ENCODE peak calls at places on chromosome 10, in nine cellular contexts. One of them, this sample, is unnamed.

GRCh38 chr10:594584-595270 is 94.7 kb downstream of the DIP2C start:
- DNase-seq in memory B cell: no peak
- DNase-seq in T-helper 2 cell: no peak
- DNase-seq in heart right ventricle: no peak
- DNase-seq in NCI-H748 treated with DMSO at 0.1 percent for 48 hours: no peak
- DNase-seq in iPS-NIHi11: no peak
- DNase-seq in iris pigment epithelial cell: no peak
- DNase-seq in non-pigmented ciliary epithelial cell: no peak
- DNase-seq in amniotic epithelial cell: no peak
- DNase-seq in this sample: no peak

GRCh38 chr10:124378271-124378670 is 40.5 kb downstream of the OAT start:
- DNase-seq in memory B cell: no peak
- DNase-seq in T-helper 2 cell: no peak
- DNase-seq in heart right ventricle: no peak
- DNase-seq in NCI-H748 treated with DMSO at 0.1 percent for 48 hours: no peak
- DNase-seq in iPS-NIHi11: no peak
- DNase-seq in iris pigment epithelial cell: no peak
- DNase-seq in non-pigmented ciliary epithelial cell: no peak
- DNase-seq in amniotic epithelial cell: no peak
- DNase-seq in this sample: no peak

GRCh38 chr10:43959364-43959763 is 310.7 kb upstream of the ZNF32 start:
- DNase-seq in memory B cell: no peak
- DNase-seq in T-helper 2 cell: no peak
- DNase-seq in heart right ventricle: no peak
- DNase-seq in NCI-H748 treated with DMSO at 0.1 percent for 48 hours: no peak
- DNase-seq in iPS-NIHi11: no peak
- DNase-seq in iris pigment epithelial cell: no peak
- DNase-seq in non-pigmented ciliary epithelial cell: no peak
- DNase-seq in amniotic epithelial cell: no peak
- DNase-seq in this sample: no peak

GRCh38 chr10:1395025-1395981 is 339.1 kb downstream of the WDR37 start:
- DNase-seq in memory B cell: no peak
- DNase-seq in T-helper 2 cell: no peak
- DNase-seq in heart right ventricle: no peak
- DNase-seq in NCI-H748 treated with DMSO at 0.1 percent for 48 hours: no peak
- DNase-seq in iPS-NIHi11: no peak
- DNase-seq in iris pigment epithelial cell: no peak
- DNase-seq in non-pigmented ciliary epithelial cell: no peak
- DNase-seq in amniotic epithelial cell: no peak
- DNase-seq in this sample: peak

GRCh38 chr10:88991161-88991899 is 732 bp downstream of the FAS start:
- DNase-seq in memory B cell: no peak
- DNase-seq in T-helper 2 cell: peak
- DNase-seq in heart right ventricle: peak
- DNase-seq in NCI-H748 treated with DMSO at 0.1 percent for 48 hours: no peak
- DNase-seq in iPS-NIHi11: peak
- DNase-seq in iris pigment epithelial cell: peak
- DNase-seq in non-pigmented ciliary epithelial cell: no peak
- DNase-seq in amniotic epithelial cell: peak
- DNase-seq in this sample: peak

GRCh38 chr10:32084484-32084883 is 28.3 kb upstream of the KIF5B start:
- DNase-seq in memory B cell: no peak
- DNase-seq in T-helper 2 cell: no peak
- DNase-seq in heart right ventricle: peak
- DNase-seq in NCI-H748 treated with DMSO at 0.1 percent for 48 hours: no peak
- DNase-seq in iPS-NIHi11: no peak
- DNase-seq in iris pigment epithelial cell: no peak
- DNase-seq in non-pigmented ciliary epithelial cell: no peak
- DNase-seq in amniotic epithelial cell: no peak
- DNase-seq in this sample: no peak

GRCh38 chr10:72044417-72045041 is 43.8 kb downstream of the SPOCK2 start:
- DNase-seq in memory B cell: no peak
- DNase-seq in T-helper 2 cell: no peak
- DNase-seq in heart right ventricle: no peak
- DNase-seq in NCI-H748 treated with DMSO at 0.1 percent for 48 hours: no peak
- DNase-seq in iPS-NIHi11: no peak
- DNase-seq in iris pigment epithelial cell: no peak
- DNase-seq in non-pigmented ciliary epithelial cell: no peak
- DNase-seq in amniotic epithelial cell: peak
- DNase-seq in this sample: no peak

GRCh38 chr10:114077347-114077746 is 33.7 kb downstream of the ADRB1 start:
- DNase-seq in memory B cell: no peak
- DNase-seq in T-helper 2 cell: no peak
- DNase-seq in heart right ventricle: no peak
- DNase-seq in NCI-H748 treated with DMSO at 0.1 percent for 48 hours: no peak
- DNase-seq in iPS-NIHi11: no peak
- DNase-seq in iris pigment epithelial cell: no peak
- DNase-seq in non-pigmented ciliary epithelial cell: no peak
- DNase-seq in amniotic epithelial cell: no peak
- DNase-seq in this sample: no peak

GRCh38 chr10:30178565-30178964 is 119.2 kb upstream of the JCAD start:
- DNase-seq in memory B cell: no peak
- DNase-seq in T-helper 2 cell: no peak
- DNase-seq in heart right ventricle: no peak
- DNase-seq in NCI-H748 treated with DMSO at 0.1 percent for 48 hours: no peak
- DNase-seq in iPS-NIHi11: no peak
- DNase-seq in iris pigment epithelial cell: peak
- DNase-seq in non-pigmented ciliary epithelial cell: no peak
- DNase-seq in amniotic epithelial cell: peak
- DNase-seq in this sample: no peak

GRCh38 chr10:46559231-46559671 is 2.8 kb upstream of the GPRIN2 start:
- DNase-seq in memory B cell: peak
- DNase-seq in T-helper 2 cell: no peak
- DNase-seq in heart right ventricle: no peak
- DNase-seq in NCI-H748 treated with DMSO at 0.1 percent for 48 hours: no peak
- DNase-seq in iPS-NIHi11: no peak
- DNase-seq in iris pigment epithelial cell: no peak
- DNase-seq in non-pigmented ciliary epithelial cell: no peak
- DNase-seq in amniotic epithelial cell: no peak
- DNase-seq in this sample: peak

GRCh38 chr10:59580257-59580863 is 129.3 kb downstream of the SLC16A9 start:
- DNase-seq in memory B cell: no peak
- DNase-seq in T-helper 2 cell: no peak
- DNase-seq in heart right ventricle: no peak
- DNase-seq in NCI-H748 treated with DMSO at 0.1 percent for 48 hours: peak
- DNase-seq in iPS-NIHi11: peak
- DNase-seq in iris pigment epithelial cell: peak
- DNase-seq in non-pigmented ciliary epithelial cell: peak
- DNase-seq in amniotic epithelial cell: peak
- DNase-seq in this sample: no peak

GRCh38 chr10:124560377-124560776 is 98.8 kb downstream of the LHPP start:
- DNase-seq in memory B cell: no peak
- DNase-seq in T-helper 2 cell: no peak
- DNase-seq in heart right ventricle: peak
- DNase-seq in NCI-H748 treated with DMSO at 0.1 percent for 48 hours: no peak
- DNase-seq in iPS-NIHi11: no peak
- DNase-seq in iris pigment epithelial cell: peak
- DNase-seq in non-pigmented ciliary epithelial cell: peak
- DNase-seq in amniotic epithelial cell: peak
- DNase-seq in this sample: no peak

GRCh38 chr10:58107506-58107905 is 160.2 kb downstream of the IPMK start:
- DNase-seq in memory B cell: no peak
- DNase-seq in T-helper 2 cell: no peak
- DNase-seq in heart right ventricle: no peak
- DNase-seq in NCI-H748 treated with DMSO at 0.1 percent for 48 hours: no peak
- DNase-seq in iPS-NIHi11: no peak
- DNase-seq in iris pigment epithelial cell: peak
- DNase-seq in non-pigmented ciliary epithelial cell: peak
- DNase-seq in amniotic epithelial cell: peak
- DNase-seq in this sample: no peak

GRCh38 chr10:84820121-84820520 is 491.7 kb downstream of the CCSER2 start:
- DNase-seq in memory B cell: no peak
- DNase-seq in T-helper 2 cell: no peak
- DNase-seq in heart right ventricle: no peak
- DNase-seq in NCI-H748 treated with DMSO at 0.1 percent for 48 hours: peak
- DNase-seq in iPS-NIHi11: no peak
- DNase-seq in iris pigment epithelial cell: no peak
- DNase-seq in non-pigmented ciliary epithelial cell: no peak
- DNase-seq in amniotic epithelial cell: no peak
- DNase-seq in this sample: no peak

GRCh38 chr10:33277135-33277536 is 57.3 kb downstream of the NRP1 start:
- DNase-seq in memory B cell: no peak
- DNase-seq in T-helper 2 cell: no peak
- DNase-seq in heart right ventricle: peak
- DNase-seq in NCI-H748 treated with DMSO at 0.1 percent for 48 hours: no peak
- DNase-seq in iPS-NIHi11: no peak
- DNase-seq in iris pigment epithelial cell: no peak
- DNase-seq in non-pigmented ciliary epithelial cell: no peak
- DNase-seq in amniotic epithelial cell: no peak
- DNase-seq in this sample: no peak

GRCh38 chr10:34615770-34616169 is 199.3 kb downstream of the PARD3 start:
- DNase-seq in memory B cell: no peak
- DNase-seq in T-helper 2 cell: no peak
- DNase-seq in heart right ventricle: no peak
- DNase-seq in NCI-H748 treated with DMSO at 0.1 percent for 48 hours: no peak
- DNase-seq in iPS-NIHi11: no peak
- DNase-seq in iris pigment epithelial cell: no peak
- DNase-seq in non-pigmented ciliary epithelial cell: no peak
- DNase-seq in amniotic epithelial cell: no peak
- DNase-seq in this sample: no peak

GRCh38 chr10:93600861-93601773 is at the start of gene RBP4:
- DNase-seq in memory B cell: no peak
- DNase-seq in T-helper 2 cell: no peak
- DNase-seq in heart right ventricle: no peak
- DNase-seq in NCI-H748 treated with DMSO at 0.1 percent for 48 hours: no peak
- DNase-seq in iPS-NIHi11: peak
- DNase-seq in iris pigment epithelial cell: peak
- DNase-seq in non-pigmented ciliary epithelial cell: no peak
- DNase-seq in amniotic epithelial cell: peak
- DNase-seq in this sample: no peak

GRCh38 chr10:122854648-122855047 is 9.0 kb upstream of the CUZD1 start:
- DNase-seq in memory B cell: no peak
- DNase-seq in T-helper 2 cell: no peak
- DNase-seq in heart right ventricle: no peak
- DNase-seq in NCI-H748 treated with DMSO at 0.1 percent for 48 hours: no peak
- DNase-seq in iPS-NIHi11: no peak
- DNase-seq in iris pigment epithelial cell: peak
- DNase-seq in non-pigmented ciliary epithelial cell: peak
- DNase-seq in amniotic epithelial cell: peak
- DNase-seq in this sample: no peak

GRCh38 chr10:86291616-86292340 is 74.8 kb downstream of the GRID1 start:
- DNase-seq in memory B cell: no peak
- DNase-seq in T-helper 2 cell: no peak
- DNase-seq in heart right ventricle: no peak
- DNase-seq in NCI-H748 treated with DMSO at 0.1 percent for 48 hours: no peak
- DNase-seq in iPS-NIHi11: peak
- DNase-seq in iris pigment epithelial cell: no peak
- DNase-seq in non-pigmented ciliary epithelial cell: no peak
- DNase-seq in amniotic epithelial cell: no peak
- DNase-seq in this sample: peak

GRCh38 chr10:14032406-14032998 is 298.2 kb downstream of the FRMD4A start:
- DNase-seq in memory B cell: peak
- DNase-seq in T-helper 2 cell: peak
- DNase-seq in heart right ventricle: no peak
- DNase-seq in NCI-H748 treated with DMSO at 0.1 percent for 48 hours: no peak
- DNase-seq in iPS-NIHi11: peak
- DNase-seq in iris pigment epithelial cell: no peak
- DNase-seq in non-pigmented ciliary epithelial cell: no peak
- DNase-seq in amniotic epithelial cell: peak
- DNase-seq in this sample: no peak

GRCh38 chr10:22670796-22671195 is 43.6 kb downstream of the PIP4K2A start:
- DNase-seq in memory B cell: no peak
- DNase-seq in T-helper 2 cell: no peak
- DNase-seq in heart right ventricle: no peak
- DNase-seq in NCI-H748 treated with DMSO at 0.1 percent for 48 hours: no peak
- DNase-seq in iPS-NIHi11: no peak
- DNase-seq in iris pigment epithelial cell: no peak
- DNase-seq in non-pigmented ciliary epithelial cell: no peak
- DNase-seq in amniotic epithelial cell: no peak
- DNase-seq in this sample: no peak

GRCh38 chr10:60238408-60239100 is 151.1 kb downstream of the ANK3 start:
- DNase-seq in memory B cell: peak
- DNase-seq in T-helper 2 cell: no peak
- DNase-seq in heart right ventricle: peak
- DNase-seq in NCI-H748 treated with DMSO at 0.1 percent for 48 hours: no peak
- DNase-seq in iPS-NIHi11: peak
- DNase-seq in iris pigment epithelial cell: peak
- DNase-seq in non-pigmented ciliary epithelial cell: no peak
- DNase-seq in amniotic epithelial cell: peak
- DNase-seq in this sample: no peak

GRCh38 chr10:46234431-46235060 is 52.3 kb upstream of the ANTXRL start:
- DNase-seq in memory B cell: no peak
- DNase-seq in T-helper 2 cell: no peak
- DNase-seq in heart right ventricle: peak
- DNase-seq in NCI-H748 treated with DMSO at 0.1 percent for 48 hours: no peak
- DNase-seq in iPS-NIHi11: no peak
- DNase-seq in iris pigment epithelial cell: no peak
- DNase-seq in non-pigmented ciliary epithelial cell: no peak
- DNase-seq in amniotic epithelial cell: no peak
- DNase-seq in this sample: peak

GRCh38 chr10:129759214-129760002 is 204.7 kb downstream of the EBF3 start:
- DNase-seq in memory B cell: no peak
- DNase-seq in T-helper 2 cell: no peak
- DNase-seq in heart right ventricle: no peak
- DNase-seq in NCI-H748 treated with DMSO at 0.1 percent for 48 hours: no peak
- DNase-seq in iPS-NIHi11: no peak
- DNase-seq in iris pigment epithelial cell: no peak
- DNase-seq in non-pigmented ciliary epithelial cell: no peak
- DNase-seq in amniotic epithelial cell: no peak
- DNase-seq in this sample: peak

GRCh38 chr10:119818889-119819270 is 53.8 kb downstream of the MCMBP start:
- DNase-seq in memory B cell: no peak
- DNase-seq in T-helper 2 cell: no peak
- DNase-seq in heart right ventricle: no peak
- DNase-seq in NCI-H748 treated with DMSO at 0.1 percent for 48 hours: no peak
- DNase-seq in iPS-NIHi11: peak
- DNase-seq in iris pigment epithelial cell: no peak
- DNase-seq in non-pigmented ciliary epithelial cell: no peak
- DNase-seq in amniotic epithelial cell: no peak
- DNase-seq in this sample: no peak

GRCh38 chr10:108060246-108060645 is 895.7 kb upstream of the SORCS1 start:
- DNase-seq in memory B cell: no peak
- DNase-seq in T-helper 2 cell: no peak
- DNase-seq in heart right ventricle: no peak
- DNase-seq in NCI-H748 treated with DMSO at 0.1 percent for 48 hours: no peak
- DNase-seq in iPS-NIHi11: no peak
- DNase-seq in iris pigment epithelial cell: no peak
- DNase-seq in non-pigmented ciliary epithelial cell: no peak
- DNase-seq in amniotic epithelial cell: no peak
- DNase-seq in this sample: no peak

This sample was measured in suprapubic skin.